ENCODE peak calls at places on chromosomes 6 and 20, in seven cellular contexts. M is CD4-positive, CD25-positive, alpha-beta regulatory T cell; H is spleen; N is heart right ventricle; A is tibial artery; F is heart left ventricle; W is uterus. R is an unnamed sample. For H3K27me3 and H3K36me3, the result is how much of the 10 kb centered on the place peaks cover.

GRCh38 chr20:20267685-20268429 is 100.0 kb upstream of the INSM1 start:
- DNase-seq in M (no peak), H (no peak), N (no peak), A (peak), F (no peak), W (no peak), R (peak)

GRCh38 chr20:33914871-33915270 is 78.8 kb upstream of the RALY start:
- DNase-seq in M (peak), H (no peak), N (no peak), A (no peak), F (no peak), W (no peak), R (peak)

GRCh38 chr20:62959101-62959971 is 6.8 kb downstream of the SLC17A9 start:
- DNase-seq in M (no peak), H (peak), N (no peak), A (no peak), F (no peak), W (no peak), R (no peak)

GRCh38 chr6:73870907-73871306 is 174.9 kb downstream of the CD109 start:
- DNase-seq in M (no peak), H (no peak), N (no peak), A (no peak), F (no peak), W (no peak), R (no peak)

GRCh38 chr20:3494218-3494617 is 23.4 kb downstream of the ATRN start:
- DNase-seq in M (no peak), H (no peak), N (no peak), A (no peak), F (no peak), W (no peak), R (no peak)

GRCh38 chr6:158286413-158286812 is 25.9 kb upstream of the TULP4 start:
- DNase-seq in M (no peak), H (no peak), N (no peak), A (no peak), F (no peak), W (no peak), R (no peak)

GRCh38 chr6:35092362-35093117 is 48.6 kb downstream of the TCP11 start:
- DNase-seq in M (no peak), H (no peak), N (no peak), A (no peak), F (no peak), W (peak), R (peak)

GRCh38 chr6:52299598-52300144 is 15.1 kb upstream of the MCM3 start:
- DNase-seq in M (no peak), H (no peak), N (no peak), A (no peak), F (no peak), W (no peak), R (no peak)

GRCh38 chr6:39050453-39051112 is 2.0 kb downstream of the GLP1R start:
- DNase-seq in M (no peak), H (peak), N (no peak), A (no peak), F (no peak), W (no peak), R (no peak)

GRCh38 chr20:52985687-52986086 is 13.5 kb downstream of the TSHZ2 start:
- DNase-seq in M (no peak), H (no peak), N (no peak), A (no peak), F (no peak), W (no peak), R (no peak)

GRCh38 chr6:138493413-138493812 is 5.9 kb downstream of the NHSL1 start:
- DNase-seq in M (no peak), H (no peak), N (peak), A (no peak), F (no peak), W (no peak), R (peak)

GRCh38 chr20:64119301-64119680 is 11.9 kb upstream of the NPBWR2 start:
- DNase-seq in M (no peak), H (no peak), N (no peak), A (no peak), F (no peak), W (no peak), R (no peak)

GRCh38 chr20:31693402-31693801 is 29.3 kb downstream of the BCL2L1 start:
- DNase-seq in M (no peak), H (no peak), N (no peak), A (no peak), F (no peak), W (no peak), R (no peak)

GRCh38 chr20:2480381-2480780 is 9.8 kb upstream of the SNRPB start:
- DNase-seq in M (no peak), H (no peak), N (no peak), A (no peak), F (no peak), W (no peak), R (no peak)

GRCh38 chr6:104943781-104944180 is 13.1 kb upstream of the LIN28B start:
- DNase-seq in M (no peak), H (no peak), N (no peak), A (no peak), F (no peak), W (no peak), R (no peak)

GRCh38 chr6:44386929-44387345 is 569 bp upstream of the CDC5L start:
- DNase-seq in M (no peak), H (no peak), N (no peak), A (no peak), F (no peak), W (peak), R (no peak)

GRCh38 chr6:70700922-70701876 is 33.5 kb downstream of the SMAP1 start:
- DNase-seq in M (no peak), H (no peak), N (peak), A (no peak), F (peak), W (no peak), R (no peak)

GRCh38 chr6:146029573-146030184 is 817 bp downstream of the GRM1 start:
- DNase-seq in M (no peak), H (no peak), N (no peak), A (no peak), F (no peak), W (no peak), R (peak)

GRCh38 chr6:96899019-96899418 is 1.3 kb upstream of the NDUFAF4 start:
- DNase-seq in M (no peak), H (no peak), N (peak), A (no peak), F (no peak), W (no peak), R (peak)

GRCh38 chr6:166751051-166751595 is 124.1 kb upstream of the RPS6KA2 start:
- DNase-seq in M (no peak), H (peak), N (no peak), A (no peak), F (no peak), W (no peak), R (peak)

GRCh38 chr6:124026645-124027044 is 223.0 kb downstream of the NKAIN2 start:
- DNase-seq in M (no peak), H (no peak), N (no peak), A (no peak), F (no peak), W (no peak), R (no peak)

GRCh38 chr20:32517914-32518592 is 67.1 kb downstream of the NOL4L start:
- DNase-seq in M (no peak), H (no peak), N (no peak), A (no peak), F (no peak), W (no peak), R (no peak)

GRCh38 chr6:147167576-147168461 is 36.4 kb upstream of the STXBP5 start:
- DNase-seq in M (no peak), H (no peak), N (no peak), A (no peak), F (no peak), W (no peak), R (no peak)

GRCh38 chr6:146389740-146390139 is 153.9 kb upstream of the RAB32 start:
- DNase-seq in M (no peak), H (no peak), N (no peak), A (no peak), F (no peak), W (no peak), R (no peak)

GRCh38 chr6:30470968-30471367 is 18.3 kb upstream of the HLA-E start:
- DNase-seq in M (no peak), H (no peak), N (no peak), A (no peak), F (no peak), W (no peak), R (no peak)

GRCh38 chr20:57442160-57442887 is 51.1 kb downstream of the RBM38 start:
- DNase-seq in M (no peak), H (no peak), N (no peak), A (no peak), F (no peak), W (no peak), R (no peak)

GRCh38 chr6:54448617-54449016 is 140.4 kb downstream of the TINAG start:
- DNase-seq in M (no peak), H (no peak), N (no peak), A (no peak), F (no peak), W (no peak), R (no peak)

GRCh38 chr6:112007805-112008204 is 46.1 kb upstream of the CCN6 start:
- DNase-seq in M (no peak), H (no peak), N (no peak), A (peak), F (no peak), W (no peak), R (no peak)

GRCh38 chr6:24906314-24906713 is 29.4 kb downstream of the RIPOR2 start:
- DNase-seq in M (no peak), H (no peak), N (no peak), A (no peak), F (no peak), W (no peak), R (no peak)

DNA sequence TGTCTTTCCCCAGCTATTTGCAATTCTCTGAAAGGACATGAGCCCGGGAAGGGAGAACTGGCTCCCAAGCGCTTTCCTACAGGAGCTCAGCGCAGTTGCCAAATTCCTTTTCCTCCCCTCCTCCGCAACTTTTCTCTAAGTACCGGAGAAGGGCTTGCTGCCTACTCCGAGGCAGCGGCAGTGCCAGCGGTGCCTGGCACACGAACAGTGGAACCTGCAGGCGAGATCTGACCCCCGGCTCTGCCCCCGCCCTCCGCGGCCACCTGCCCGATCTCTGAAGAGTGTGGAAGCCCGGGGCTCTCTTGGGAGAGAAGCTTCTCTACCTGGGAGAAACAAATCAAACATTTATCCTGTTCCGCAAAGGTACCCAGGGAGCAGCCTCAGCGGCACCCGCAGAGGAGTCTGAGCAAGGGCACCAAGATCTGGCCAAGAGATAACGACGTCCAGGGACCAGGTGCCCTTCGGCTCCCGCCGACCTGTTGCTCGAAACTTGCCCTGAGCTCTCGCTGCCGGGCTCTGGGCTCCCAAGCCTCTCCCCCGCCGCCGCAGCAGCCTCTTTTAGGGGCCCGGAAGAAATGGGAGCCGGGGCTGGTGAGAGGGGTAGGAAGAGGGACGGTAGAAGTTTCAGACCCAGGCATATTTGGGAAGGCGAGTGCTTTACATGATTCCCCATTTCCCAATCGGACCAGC is 2.1 kb downstream of the CBLN4 start:
- DNase-seq in M (no peak), H (no peak), N (no peak), A (no peak), F (no peak), W (no peak), R (no peak)
- H3K27me3 ChIP-seq in M (under half), H (under half), N (under half), A (under half), F (half or more), W (under half), R (under half)

GRCh38 chr20:25061821-25062530 is 4.0 kb upstream of the ACSS1 start:
- DNase-seq in M (no peak), H (peak), N (no peak), A (peak), F (no peak), W (peak), R (no peak)

GRCh38 chr20:25063981-25064380 is 6.0 kb upstream of the ACSS1 start:
- DNase-seq in M (no peak), H (peak), N (no peak), A (no peak), F (no peak), W (no peak), R (no peak)

GRCh38 chr20:25062841-25063240 is 4.9 kb upstream of the ACSS1 start:
- DNase-seq in M (no peak), H (peak), N (no peak), A (no peak), F (no peak), W (no peak), R (no peak)

GRCh38 chr20:25064561-25064960 is 6.6 kb upstream of the ACSS1 start:
- DNase-seq in M (no peak), H (peak), N (no peak), A (no peak), F (no peak), W (peak), R (no peak)

DNA sequence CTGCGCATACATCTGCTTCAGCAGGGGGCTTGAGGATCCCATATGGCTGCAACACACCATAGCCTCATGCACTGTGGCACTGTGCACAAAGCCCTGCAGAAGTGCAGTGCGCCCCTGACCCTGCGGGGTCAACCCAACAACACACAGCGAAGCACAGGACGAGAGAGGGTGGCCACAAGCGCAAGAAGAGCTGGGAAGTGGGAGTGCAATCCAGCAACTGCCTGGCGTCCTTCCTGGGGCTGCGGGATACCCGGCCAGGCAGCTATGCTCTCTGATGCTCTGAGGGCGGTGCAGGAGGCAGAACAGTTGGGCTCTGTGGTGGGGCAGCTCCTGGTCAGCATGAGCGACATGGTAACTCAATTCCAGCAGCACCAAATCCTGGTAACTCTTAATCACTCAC is 5.6 kb upstream of the ACSS1 start:
- DNase-seq in M (no peak), H (peak), N (no peak), A (no peak), F (no peak), W (peak), R (no peak)
- H3K4me3 ChIP-seq in M (no peak), H (no peak), N (no peak), A (no peak), F (no peak), W (no peak), R (no peak)

GRCh38 chr20:50140339-50140859 is 13.1 kb downstream of the PEDS1 start:
- DNase-seq in M (no peak), H (no peak), N (no peak), A (no peak), F (no peak), W (no peak), R (no peak)
- H3K36me3 ChIP-seq in M (half or more), H (under half), N (under half), A (under half), F (under half), W (under half), R (under half)

GRCh38 chr6:151495380-151495779 is 1.6 kb downstream of the CCDC170 start:
- DNase-seq in M (no peak), H (no peak), N (no peak), A (no peak), F (no peak), W (no peak), R (no peak)

GRCh38 chr6:151490996-151491395 is 2.8 kb upstream of the CCDC170 start:
- DNase-seq in M (no peak), H (no peak), N (peak), A (no peak), F (no peak), W (no peak), R (no peak)

GRCh38 chr6:151493495-151494234 is at the start of gene CCDC170:
- DNase-seq in M (no peak), H (peak), N (peak), A (no peak), F (peak), W (peak), R (peak)

GRCh38 chr6:151497935-151498726 is 4.3 kb downstream of the CCDC170 start:
- DNase-seq in M (peak), H (no peak), N (no peak), A (no peak), F (no peak), W (no peak), R (no peak)

GRCh38 chr6:151494235-151494950 is 576 bp downstream of the CCDC170 start:
- DNase-seq in M (peak), H (peak), N (peak), A (peak), F (peak), W (peak), R (peak)
- H3K27me3 ChIP-seq in M (under half), H (under half), N (under half), A (under half), F (under half), W (under half), R (under half)

DNA sequence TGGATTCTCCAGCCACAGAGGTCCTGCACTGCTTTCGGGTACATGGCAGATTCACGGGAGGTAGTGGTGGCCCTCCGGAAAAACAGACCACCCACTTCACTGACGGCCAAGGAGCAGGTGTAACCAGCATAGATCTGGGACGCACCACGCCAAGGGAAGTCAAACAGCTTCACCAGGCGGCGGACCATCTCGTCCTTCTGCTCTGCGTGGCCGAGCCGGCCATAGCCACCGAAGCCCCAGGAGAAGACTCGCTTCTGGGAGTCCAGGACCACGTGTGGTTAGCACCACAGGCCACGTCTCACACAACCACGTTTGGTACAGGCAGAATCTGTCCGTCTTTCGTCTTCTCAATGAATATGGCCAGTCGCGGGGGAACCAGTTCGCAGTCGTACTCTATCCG is 184.8 kb upstream of the COL21A1 start:
- DNase-seq in M (no peak), H (no peak), N (no peak), A (no peak), F (no peak), W (no peak), R (no peak)
- H3K4me3 ChIP-seq in M (no peak), H (no peak), N (no peak), A (no peak), F (no peak), W (no peak), R (no peak)

GRCh38 chr20:36575066-36575743 is 1.8 kb downstream of the TGIF2 start:
- DNase-seq in M (peak), H (no peak), N (peak), A (no peak), F (peak), W (peak), R (peak)

GRCh38 chr20:36579996-36580545 is 6.7 kb downstream of the TGIF2 start:
- DNase-seq in M (no peak), H (no peak), N (no peak), A (no peak), F (no peak), W (peak), R (no peak)

GRCh38 chr20:36574278-36575065 is 1.1 kb downstream of the TGIF2 start:
- DNase-seq in M (peak), H (peak), N (peak), A (peak), F (peak), W (peak), R (peak)

GRCh38 chr20:36582322-36582721 is 8.9 kb downstream of the TGIF2 start:
- DNase-seq in M (peak), H (no peak), N (no peak), A (no peak), F (no peak), W (no peak), R (no peak)

GRCh38 chr20:36578642-36579041 is 5.2 kb downstream of the TGIF2 start:
- DNase-seq in M (no peak), H (no peak), N (no peak), A (no peak), F (no peak), W (no peak), R (no peak)
- H3K36me3 ChIP-seq in M (under half), H (under half), N (under half), A (under half), F (under half), W (under half), R (under half)

GRCh38 chr6:34085453-34086170 is 60.3 kb downstream of the GRM4 start:
- DNase-seq in M (no peak), H (no peak), N (no peak), A (no peak), F (no peak), W (no peak), R (no peak)
- H3K27me3 ChIP-seq in M (under half), H (under half), N (under half), A (under half), F (under half), W (under half), R (under half)